ENCODE peak calls at places on chromosomes 2 and 18, in six cellular contexts. One of them, this sample, is unnamed.

GRCh38 chr2:172270278-172271079 is 156.9 kb upstream of the ITGA6 start:
- DNase-seq in A549: no peak
- DNase-seq in stimulated activated CD4-positive, alpha-beta T cell treated with anti-CD3 and anti-CD28 coated beads, Interleukin-2, amount 100 ng/mL, for 24 hours: peak; percentile 13
- DNase-seq in ACHN: no peak
- DNase-seq in esophagus muscularis mucosa: no peak
- DNase-seq in GM23248: no peak
- DNase-seq in this sample: no peak

GRCh38 chr18:9055185-9055584 is 47.3 kb upstream of the NDUFV2 start:
- DNase-seq in A549: peak; percentile 47
- DNase-seq in stimulated activated CD4-positive, alpha-beta T cell treated with anti-CD3 and anti-CD28 coated beads, Interleukin-2, amount 100 ng/mL, for 24 hours: no peak
- DNase-seq in ACHN: peak; percentile 47
- DNase-seq in esophagus muscularis mucosa: no peak
- DNase-seq in GM23248: peak; percentile 88
- DNase-seq in this sample: peak; percentile 95

GRCh38 chr2:219835493-219835892 is 208.1 kb downstream of the SLC4A3 start:
- DNase-seq in A549: no peak
- DNase-seq in stimulated activated CD4-positive, alpha-beta T cell treated with anti-CD3 and anti-CD28 coated beads, Interleukin-2, amount 100 ng/mL, for 24 hours: no peak
- DNase-seq in ACHN: no peak
- DNase-seq in esophagus muscularis mucosa: no peak
- DNase-seq in GM23248: no peak
- DNase-seq in this sample: no peak

GRCh38 chr2:224736227-224736626 is 20.1 kb upstream of the CCDC195 start:
- DNase-seq in A549: no peak
- DNase-seq in stimulated activated CD4-positive, alpha-beta T cell treated with anti-CD3 and anti-CD28 coated beads, Interleukin-2, amount 100 ng/mL, for 24 hours: no peak
- DNase-seq in ACHN: no peak
- DNase-seq in esophagus muscularis mucosa: no peak
- DNase-seq in GM23248: no peak
- DNase-seq in this sample: no peak

GRCh38 chr2:171044416-171044815 is 115.4 kb downstream of the GORASP2 start:
- DNase-seq in A549: no peak
- DNase-seq in stimulated activated CD4-positive, alpha-beta T cell treated with anti-CD3 and anti-CD28 coated beads, Interleukin-2, amount 100 ng/mL, for 24 hours: no peak
- DNase-seq in ACHN: no peak
- DNase-seq in esophagus muscularis mucosa: no peak
- DNase-seq in GM23248: no peak
- DNase-seq in this sample: no peak

GRCh38 chr2:18247282-18248110 is 313.0 kb downstream of the RDH14 start:
- DNase-seq in A549: no peak
- DNase-seq in stimulated activated CD4-positive, alpha-beta T cell treated with anti-CD3 and anti-CD28 coated beads, Interleukin-2, amount 100 ng/mL, for 24 hours: no peak
- DNase-seq in ACHN: no peak
- DNase-seq in esophagus muscularis mucosa: no peak
- DNase-seq in GM23248: no peak
- DNase-seq in this sample: no peak

GRCh38 chr2:210818473-210818872 is 262.1 kb downstream of the CPS1 start:
- DNase-seq in A549: no peak
- DNase-seq in stimulated activated CD4-positive, alpha-beta T cell treated with anti-CD3 and anti-CD28 coated beads, Interleukin-2, amount 100 ng/mL, for 24 hours: no peak
- DNase-seq in ACHN: no peak
- DNase-seq in esophagus muscularis mucosa: no peak
- DNase-seq in GM23248: no peak
- DNase-seq in this sample: no peak

GRCh38 chr2:216670266-216671080 is 24.9 kb downstream of the IGFBP5 start:
- DNase-seq in A549: no peak
- DNase-seq in stimulated activated CD4-positive, alpha-beta T cell treated with anti-CD3 and anti-CD28 coated beads, Interleukin-2, amount 100 ng/mL, for 24 hours: no peak
- DNase-seq in ACHN: no peak
- DNase-seq in esophagus muscularis mucosa: no peak
- DNase-seq in GM23248: no peak
- DNase-seq in this sample: no peak

GRCh38 chr2:109475531-109476210 is 138.1 kb downstream of the SEPTIN10 start:
- DNase-seq in A549: no peak
- DNase-seq in stimulated activated CD4-positive, alpha-beta T cell treated with anti-CD3 and anti-CD28 coated beads, Interleukin-2, amount 100 ng/mL, for 24 hours: no peak
- DNase-seq in ACHN: no peak
- DNase-seq in esophagus muscularis mucosa: no peak
- DNase-seq in GM23248: peak; percentile 88
- DNase-seq in this sample: peak; percentile 67

GRCh38 chr2:89842180-89842908 is 1150.9 kb downstream of the RPIA start:
- DNase-seq in A549: no peak
- DNase-seq in stimulated activated CD4-positive, alpha-beta T cell treated with anti-CD3 and anti-CD28 coated beads, Interleukin-2, amount 100 ng/mL, for 24 hours: no peak
- DNase-seq in ACHN: no peak
- DNase-seq in esophagus muscularis mucosa: peak; percentile 93
- DNase-seq in GM23248: no peak
- DNase-seq in this sample: no peak

GRCh38 chr2:157492189-157492773 is 48.4 kb upstream of the CYTIP start:
- DNase-seq in A549: peak; percentile 61
- DNase-seq in stimulated activated CD4-positive, alpha-beta T cell treated with anti-CD3 and anti-CD28 coated beads, Interleukin-2, amount 100 ng/mL, for 24 hours: peak; percentile 69
- DNase-seq in ACHN: peak; percentile 74
- DNase-seq in esophagus muscularis mucosa: no peak
- DNase-seq in GM23248: peak; percentile 78
- DNase-seq in this sample: peak; percentile 68

This sample was measured in fibroblast of mammary gland.